ENCODE peak calls at places on chromosomes 12 and 14, in four cellular contexts. Y is GM12891, Z is K562, E is GM12878. I is an unnamed sample.

GRCh38 chr14:64117671-64118402 is 176.3 kb downstream of the ESR2 start:
- DNase-seq in E (no peak), Y (no peak), Z (no peak), I (no peak)

GRCh38 chr14:98952595-98953325 is 319.2 kb downstream of the BCL11B start:
- DNase-seq in Z (no peak), E (no peak), Y (no peak), I (no peak)

GRCh38 chr12:70686299-70686698 is 49.1 kb upstream of the PTPRB start:
- DNase-seq in Y (no peak), E (no peak), Z (no peak), I (no peak)

GRCh38 chr12:95522692-95523091 is 28.6 kb downstream of the USP44 start:
- DNase-seq in Y (no peak), Z (no peak), E (no peak), I (no peak)

GRCh38 chr14:54589076-54589475 is 22.1 kb downstream of the SAMD4A start:
- DNase-seq in Z (no peak), E (no peak), Y (no peak), I (no peak)

GRCh38 chr14:39374846-39375245 is 57.4 kb downstream of the FBXO33 start:
- DNase-seq in E (no peak), Y (no peak), Z (no peak), I (no peak)

GRCh38 chr12:8907513-8907912 is 6.8 kb upstream of the PHC1 start:
- DNase-seq in E (no peak), Y (no peak), Z (no peak), I (no peak)

GRCh38 chr12:57551637-57552305 is 1.9 kb downstream of the KIF5A start:
- DNase-seq in Z (no peak), E (no peak), Y (no peak), I (no peak)

GRCh38 chr14:105201928-105202513 is 20.9 kb upstream of the NUDT14 start:
- DNase-seq in E (peak), Y (no peak), Z (no peak), I (peak)

DNA sequence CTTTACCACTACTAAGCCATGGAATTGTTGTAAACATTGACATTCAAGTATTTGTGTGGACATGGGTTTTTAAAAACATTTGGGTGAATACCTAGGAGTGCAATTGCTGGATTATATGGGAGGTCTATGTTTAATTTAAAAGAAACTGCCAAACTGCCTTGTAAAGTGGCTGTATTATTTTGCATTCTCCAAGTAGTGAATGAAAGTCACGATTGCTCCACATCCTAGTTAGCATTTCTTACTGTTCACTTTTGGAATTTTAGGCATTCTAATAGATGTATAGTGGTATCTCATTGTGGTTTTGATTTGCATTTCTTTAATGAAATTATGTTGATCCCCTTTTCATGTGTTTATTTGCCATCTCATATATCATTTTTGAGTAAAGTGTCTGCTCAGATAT is 159.5 kb downstream of the FOXG1 start:
- DNase-seq in E (no peak), Y (no peak), Z (no peak), I (no peak)
- TF ChIP-seq SPI1 in E (no peak), Y (no peak), Z (no peak), I (no peak)

GRCh38 chr12:63319386-63319785 is 168.4 kb upstream of the AVPR1A start:
- DNase-seq in Z (no peak), E (no peak), Y (no peak), I (no peak)
- TF ChIP-seq SPI1 in Z (no peak), E (no peak), Y (no peak), I (no peak)

GRCh38 chr12:93757792-93758694 is 80.9 kb downstream of the CRADD start:
- DNase-seq in Y (no peak), Z (peak), E (no peak), I (no peak)
- TF ChIP-seq SPI1 in Y (no peak), Z (no peak), E (no peak), I (no peak)

GRCh38 chr12:43206396-43206795 is 345.6 kb downstream of the ADAMTS20 start:
- DNase-seq in Z (no peak), E (no peak), Y (no peak), I (no peak)
- TF ChIP-seq SPI1 in Z (no peak), E (no peak), Y (no peak), I (no peak)

GRCh38 chr12:67427336-67427735 is 158.2 kb downstream of the CAND1 start:
- DNase-seq in Z (no peak), E (no peak), Y (no peak), I (no peak)

GRCh38 chr12:67431436-67432049 is 162.4 kb downstream of the CAND1 start:
- DNase-seq in E (no peak), Y (no peak), Z (no peak), I (no peak)

GRCh38 chr12:67433393-67434175 is 164.4 kb downstream of the CAND1 start:
- DNase-seq in Z (peak), E (no peak), Y (no peak), I (no peak)

GRCh38 chr12:67428431-67428830 is 159.3 kb downstream of the CAND1 start:
- DNase-seq in Y (no peak), E (no peak), Z (no peak), I (no peak)

DNA sequence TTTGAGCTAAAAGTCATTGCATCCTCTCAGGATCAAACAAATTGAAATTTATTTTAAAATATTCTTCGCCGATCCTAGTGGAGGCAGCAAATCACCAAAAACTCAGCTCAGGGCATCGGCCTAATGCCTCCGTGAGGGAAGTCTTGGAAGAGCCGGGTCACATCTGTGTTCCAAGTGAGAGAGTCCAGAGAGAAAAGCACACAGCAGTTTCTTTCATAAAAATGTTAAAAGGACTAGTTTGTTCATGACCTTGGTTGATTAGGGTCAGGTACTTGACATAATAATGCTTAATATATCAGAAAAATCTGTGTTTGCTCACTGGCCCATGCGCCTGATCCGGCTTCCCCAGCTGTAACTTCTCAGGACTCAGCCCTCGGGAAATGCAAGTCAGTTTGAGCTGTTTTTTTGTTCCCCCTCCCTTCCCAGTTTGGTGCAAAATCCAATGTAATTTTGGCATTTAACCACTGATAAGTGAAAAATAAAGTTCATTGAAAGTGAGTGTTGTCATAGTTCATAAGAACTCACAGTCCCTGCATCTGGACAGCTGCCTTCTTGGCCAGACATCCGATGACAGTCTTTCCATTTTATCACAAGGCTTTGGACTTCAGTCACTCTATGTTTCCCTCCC is 161.7 kb downstream of the CAND1 start:
- DNase-seq in Y (no peak), E (no peak), Z (no peak), I (no peak)
- TF ChIP-seq SPI1 in Y (no peak), E (no peak), Z (no peak), I (no peak)

GRCh38 chr12:51871126-51871525 is 16.8 kb upstream of the ANKRD33 start:
- DNase-seq in Z (no peak), Y (no peak), E (no peak), I (peak)
- TF ChIP-seq SPI1 in Z (no peak), Y (no peak), E (no peak), I (no peak)

I was measured in HL-60.